ENCODE peak calls at places on chromosomes 13 and 19, in eight cellular contexts. One of them, this sample, is unnamed.

GRCh38 chr19:34217952-34218817 is 36.2 kb upstream of the GARRE1 start:
- DNase-seq in Calu3: peak
- DNase-seq in epithelial cell of esophagus: peak
- DNase-seq in T-helper 1 cell: peak
- DNase-seq in IMR-90: peak
- DNase-seq in NCI-H187: peak
- DNase-seq in neuronal stem cell: no peak
- DNase-seq in ascending aorta: no peak
- DNase-seq in this sample: peak

GRCh38 chr13:30685320-30685859 is 50.0 kb upstream of the ALOX5AP start:
- DNase-seq in Calu3: no peak
- DNase-seq in T-helper 1 cell: no peak
- DNase-seq in epithelial cell of esophagus: no peak
- DNase-seq in IMR-90: no peak
- DNase-seq in NCI-H187: no peak
- DNase-seq in neuronal stem cell: no peak
- DNase-seq in ascending aorta: peak
- DNase-seq in this sample: no peak

GRCh38 chr13:51233117-51233826 is 11.1 kb downstream of the FAM124A start:
- DNase-seq in IMR-90: no peak
- DNase-seq in T-helper 1 cell: no peak
- DNase-seq in Calu3: no peak
- DNase-seq in NCI-H187: no peak
- DNase-seq in neuronal stem cell: no peak
- DNase-seq in ascending aorta: no peak
- DNase-seq in epithelial cell of esophagus: no peak
- DNase-seq in this sample: no peak

GRCh38 chr13:84686458-84686857 is 804.2 kb upstream of the SLITRK1 start:
- DNase-seq in ascending aorta: no peak
- DNase-seq in neuronal stem cell: no peak
- DNase-seq in NCI-H187: no peak
- DNase-seq in epithelial cell of esophagus: no peak
- DNase-seq in IMR-90: no peak
- DNase-seq in T-helper 1 cell: no peak
- DNase-seq in Calu3: no peak
- DNase-seq in this sample: no peak

GRCh38 chr13:30153871-30154426 is 153.4 kb downstream of the KATNAL1 start:
- DNase-seq in Calu3: no peak
- DNase-seq in T-helper 1 cell: no peak
- DNase-seq in IMR-90: peak
- DNase-seq in NCI-H187: no peak
- DNase-seq in neuronal stem cell: no peak
- DNase-seq in epithelial cell of esophagus: peak
- DNase-seq in ascending aorta: no peak
- DNase-seq in this sample: no peak

GRCh38 chr19:2145831-2146241 is 5.5 kb downstream of the AP3D1 start:
- DNase-seq in neuronal stem cell: no peak
- DNase-seq in NCI-H187: no peak
- DNase-seq in T-helper 1 cell: no peak
- DNase-seq in IMR-90: peak
- DNase-seq in Calu3: no peak
- DNase-seq in epithelial cell of esophagus: no peak
- DNase-seq in ascending aorta: no peak
- DNase-seq in this sample: no peak

GRCh38 chr13:105918842-105919741 is 616.4 kb downstream of the EFNB2 start:
- DNase-seq in T-helper 1 cell: no peak
- DNase-seq in IMR-90: peak
- DNase-seq in epithelial cell of esophagus: peak
- DNase-seq in neuronal stem cell: no peak
- DNase-seq in ascending aorta: no peak
- DNase-seq in NCI-H187: no peak
- DNase-seq in Calu3: peak
- DNase-seq in this sample: no peak

GRCh38 chr13:28489975-28490550 is 4.9 kb downstream of the FLT1 start:
- DNase-seq in IMR-90: no peak
- DNase-seq in ascending aorta: no peak
- DNase-seq in T-helper 1 cell: no peak
- DNase-seq in neuronal stem cell: no peak
- DNase-seq in Calu3: no peak
- DNase-seq in epithelial cell of esophagus: no peak
- DNase-seq in NCI-H187: no peak
- DNase-seq in this sample: no peak

GRCh38 chr13:23087884-23088283 is 92.9 kb upstream of the SGCG start:
- DNase-seq in NCI-H187: no peak
- DNase-seq in Calu3: peak
- DNase-seq in T-helper 1 cell: peak
- DNase-seq in ascending aorta: no peak
- DNase-seq in epithelial cell of esophagus: peak
- DNase-seq in neuronal stem cell: no peak
- DNase-seq in IMR-90: peak
- DNase-seq in this sample: no peak